ENCODE peak calls at places on chromosomes 13 and 19, in four cellular contexts. M is tibial nerve, E is body of pancreas, X is ovary. O is an unnamed sample.

GRCh38 chr19:19504754-19505668 is 10.3 kb downstream of the TSSK6 start:
- DNase-seq in E (no peak), X (no peak), M (no peak), O (no peak)

GRCh38 chr13:27171244-27171829 is at the start of gene USP12:
- DNase-seq in X (no peak), E (no peak), M (no peak), O (peak; percentile 48)

GRCh38 chr19:41882568-41883462 is at the start of gene ARHGEF1:
- DNase-seq in M (no peak), E (peak; percentile 55), X (peak; percentile 49), O (peak; percentile 53)

GRCh38 chr19:5567971-5568407 is 236 bp upstream of the TINCR start:
- DNase-seq in E (no peak), M (no peak), X (no peak), O (no peak)

GRCh38 chr19:30222993-30223865 is 149.0 kb upstream of the ZNF536 start:
- DNase-seq in M (no peak), E (no peak), X (no peak), O (no peak)

GRCh38 chr19:49475995-49476880 is 2.2 kb downstream of the FLT3LG start:
- DNase-seq in M (no peak), X (peak; percentile 48), E (no peak), O (peak; percentile 68)

GRCh38 chr19:29831041-29831548 is 19.3 kb downstream of the CCNE1 start:
- DNase-seq in M (no peak), X (no peak), E (no peak), O (no peak)

GRCh38 chr13:90205081-90205480 is 1142.4 kb upstream of the MIR17HG start:
- DNase-seq in E (no peak), X (no peak), M (no peak), O (no peak)

GRCh38 chr13:20190481-20191310 is 2.0 kb downstream of the GJB2 start:
- DNase-seq in M (no peak), E (no peak), X (no peak), O (no peak)

GRCh38 chr13:73300718-73301425 is 242.1 kb downstream of the KLF5 start:
- DNase-seq in M (no peak), E (no peak), X (no peak), O (no peak)

GRCh38 chr19:2551172-2551863 is 75.4 kb downstream of the GADD45B start:
- DNase-seq in M (no peak), E (no peak), X (no peak), O (no peak)

GRCh38 chr19:2552859-2553258 is 76.9 kb downstream of the GADD45B start:
- DNase-seq in X (no peak), M (no peak), E (no peak), O (no peak)

GRCh38 chr19:2550431-2551171 is 74.7 kb downstream of the GADD45B start:
- DNase-seq in X (no peak), M (no peak), E (no peak), O (no peak)

GRCh38 chr19:2553510-2553909 is 77.6 kb downstream of the GADD45B start:
- DNase-seq in M (no peak), X (no peak), E (no peak), O (no peak)

DNA sequence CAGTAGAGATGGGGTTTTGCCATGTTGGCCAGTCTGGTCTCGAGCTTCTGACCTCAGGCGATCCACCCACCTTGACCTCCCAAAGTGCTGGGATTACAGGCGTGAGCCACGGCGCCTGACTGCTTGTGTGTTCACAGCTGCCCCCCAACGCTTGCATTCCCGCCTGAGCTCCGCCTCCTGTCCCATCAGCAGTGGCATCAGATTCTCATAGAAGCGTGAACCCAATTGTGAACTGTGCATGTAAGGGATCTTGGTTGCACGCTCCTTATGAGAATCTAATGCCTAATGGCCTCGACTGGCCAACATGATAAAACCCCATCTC is 75.9 kb downstream of the GADD45B start:
- DNase-seq in X (no peak), M (no peak), E (no peak), O (no peak)
- H3K4me1 ChIP-seq in X (peaks cover 2% of the 10 kb centered on the region), M (peaks cover 13% of the 10 kb centered on the region), E (no peaks in the 10 kb centered on the region), O (peaks cover 12% of the 10 kb centered on the region)

DNA sequence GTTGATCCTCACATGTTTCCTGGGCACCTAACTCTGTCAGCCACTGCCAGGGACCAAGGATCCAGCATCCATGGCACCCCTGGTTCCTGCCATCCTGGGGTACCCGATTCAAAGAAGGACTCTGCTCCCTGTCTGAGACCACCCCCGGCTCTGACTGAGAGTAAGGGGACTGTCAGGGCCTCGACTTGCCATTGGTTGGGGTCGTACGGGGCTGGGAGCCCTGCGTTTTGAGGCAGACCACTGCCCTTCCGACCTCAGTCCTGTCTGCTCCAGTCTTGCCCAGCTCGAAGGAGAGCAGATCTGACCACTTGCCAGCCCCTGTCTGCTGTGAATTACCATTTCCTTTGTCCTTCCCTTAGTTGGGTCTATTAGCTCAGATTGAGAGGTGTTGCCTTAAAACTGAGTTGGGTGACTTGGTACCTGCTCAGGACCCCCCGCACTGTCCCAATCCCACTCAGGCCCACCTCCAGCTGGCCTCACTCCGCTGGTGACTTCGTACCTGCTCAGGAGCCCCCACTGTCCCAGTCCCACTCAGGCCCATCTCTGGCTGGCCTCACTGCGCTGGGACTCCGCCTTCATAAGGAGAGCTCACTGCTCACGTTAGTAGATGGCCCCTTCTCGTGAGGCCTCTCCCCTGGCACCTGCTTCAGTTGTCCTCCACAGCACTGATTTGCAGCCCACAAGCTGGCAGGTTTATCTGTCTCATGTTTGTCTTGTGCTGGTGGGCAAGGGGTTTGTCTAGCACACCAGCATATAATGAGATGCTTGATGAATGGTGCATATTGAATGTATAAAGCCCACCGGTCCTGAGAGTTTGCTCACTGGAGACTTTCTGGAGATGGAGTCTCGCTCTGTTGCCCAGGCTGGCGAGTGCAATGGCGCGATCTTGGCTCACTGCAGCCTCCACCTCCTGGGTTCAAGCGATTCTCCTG is 3.9 kb downstream of the RPL28 start:
- DNase-seq in M (no peak), E (no peak), X (no peak), O (no peak)
- H3K4me3 ChIP-seq in M (no peak overlapping the region), E (no peak overlapping the region), X (no peak overlapping the region), O (no peak overlapping the region)

DNA sequence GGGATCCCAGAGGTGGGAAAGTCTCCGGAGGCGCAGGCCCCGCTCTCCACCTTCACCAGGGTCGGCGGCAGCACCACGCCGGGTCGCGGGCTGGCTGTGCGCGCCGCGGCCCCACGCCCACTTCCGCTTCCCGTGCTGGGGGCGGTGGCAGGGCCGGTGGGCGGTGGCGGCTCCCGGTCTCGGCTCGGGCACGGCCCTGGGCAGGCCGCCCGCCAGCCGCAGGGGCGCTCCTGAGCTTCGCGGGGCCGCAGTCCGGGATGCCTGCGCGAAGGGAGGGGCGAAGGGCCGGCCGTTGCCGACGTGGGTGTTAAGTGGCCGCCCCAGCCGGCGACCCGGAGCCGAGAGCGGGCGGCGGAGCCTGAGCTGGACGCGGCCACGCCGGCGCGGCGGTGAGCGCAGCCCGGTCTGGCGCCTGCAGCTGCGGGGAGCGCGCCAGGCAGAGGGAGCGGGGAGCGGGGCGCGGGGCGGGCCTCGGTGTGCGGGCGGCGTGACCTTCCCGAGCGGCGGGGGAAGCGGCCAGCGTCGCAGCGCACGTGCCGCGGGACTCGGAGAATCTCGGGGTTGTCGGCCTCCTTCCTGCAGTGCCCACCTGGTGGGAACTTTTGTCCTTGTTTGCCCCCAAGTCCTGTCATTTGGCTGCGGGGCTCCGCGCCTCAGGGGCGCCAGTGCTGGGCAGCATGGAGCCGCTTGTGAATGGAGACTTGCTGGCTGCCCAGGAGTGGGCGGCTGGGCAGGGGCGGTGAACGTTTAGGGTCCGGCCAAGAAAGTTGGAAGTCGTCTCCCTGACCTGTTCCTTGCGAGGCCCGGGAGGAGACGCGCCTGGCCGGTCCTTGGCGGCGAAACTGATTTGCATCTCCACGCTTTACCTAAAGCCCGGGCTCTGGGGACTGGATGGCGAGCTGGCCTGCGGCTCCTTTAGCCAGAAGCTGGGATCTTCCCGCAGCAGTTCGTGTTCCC is at the start of gene SLC25A15:
- DNase-seq in E (peak; percentile 86), M (peak; percentile 50), X (peak; percentile 65), O (peak; percentile 67)
- H3K27ac ChIP-seq in E (peak within 1 kb of the TSS; percentile 91), M (peak within 1 kb of the TSS; percentile 87), X (peak within 1 kb of the TSS; percentile 65), O (peak within 1 kb of the TSS; percentile 70)

GRCh38 chr13:102598061-102598460 is 1.3 kb downstream of the TPP2 start:
- DNase-seq in E (no peak), M (no peak), X (no peak), O (no peak)
- H3K4me1 ChIP-seq in E (peaks cover 31% of the 10 kb centered on the region), M (peaks cover 16% of the 10 kb centered on the region), X (peaks cover 5% of the 10 kb centered on the region), O (peaks cover 50% of the 10 kb centered on the region)

DNA sequence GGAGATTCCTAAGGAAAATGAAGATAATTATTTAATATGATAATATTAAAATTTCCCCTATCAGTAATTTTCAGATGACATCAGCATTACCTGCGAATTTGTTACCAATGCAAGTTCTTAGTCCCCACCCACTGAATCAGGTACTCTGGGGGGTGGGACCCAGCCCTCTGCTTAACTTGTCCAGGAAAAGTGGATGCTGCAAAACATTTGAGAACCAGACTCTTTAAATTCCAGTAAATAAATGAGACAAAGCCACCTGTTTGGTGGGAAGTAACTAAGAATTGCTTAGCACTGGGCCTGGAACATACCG is 495 bp upstream of the ZNF599 start:
- DNase-seq in X (no peak), E (no peak), M (no peak), O (no peak)
- H3K4me3 ChIP-seq in X (peak overlapping the region; percentile 70), E (no peak overlapping the region), M (peak overlapping the region; percentile 86), O (no peak overlapping the region)

DNA sequence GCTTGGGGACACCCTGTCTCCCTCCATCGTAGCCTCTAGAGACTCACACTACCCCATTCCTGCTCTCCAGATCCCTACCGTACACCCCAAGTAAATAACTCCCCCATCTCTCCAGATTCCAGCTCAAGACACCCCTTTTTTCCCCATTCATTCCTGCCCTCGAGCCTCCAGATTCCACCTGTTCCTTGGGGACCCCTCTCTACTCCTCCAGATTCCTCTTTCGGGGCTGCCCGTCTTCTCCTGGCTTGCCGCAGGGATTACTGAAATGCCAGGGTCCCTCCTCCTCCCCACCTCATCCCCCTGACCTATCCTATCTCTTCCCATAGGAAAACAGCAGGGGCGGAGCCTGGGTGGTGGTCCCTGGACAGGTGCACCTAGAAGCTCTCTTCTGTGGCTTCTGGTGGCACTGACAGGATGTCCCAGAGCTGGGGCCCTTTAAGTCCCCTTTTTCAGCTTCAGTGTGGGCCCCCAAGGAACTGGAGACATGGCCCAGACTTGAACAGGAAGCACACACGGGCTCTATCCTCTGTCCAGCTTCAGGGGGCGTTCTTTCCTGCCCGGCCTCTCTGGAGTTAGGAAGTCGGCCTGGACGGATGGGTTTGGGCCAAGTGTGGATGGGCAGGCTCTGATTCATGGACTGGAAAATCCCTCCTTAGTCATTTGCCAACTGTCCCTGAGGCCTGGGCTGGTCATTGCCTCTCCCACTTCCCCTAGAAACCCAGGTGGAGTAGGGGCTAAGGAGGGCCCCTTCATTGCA is 1.2 kb downstream of the ZSWIM4 start:
- DNase-seq in E (peak; percentile 55), X (peak; percentile 82), M (peak; percentile 46), O (no peak)
- H3K27ac ChIP-seq in E (peak overlapping the region; percentile 95), X (peak overlapping the region; percentile 44), M (peak overlapping the region; percentile 98), O (no peak overlapping the region)